ENCODE peak calls at places on chromosomes 7 and 10, in seven cellular contexts. Z is AG04449, A is Kasumi-1, P is endothelial cell, W is AML-193, F is uterus, D is fibroblast of the conjunctiva. B is an unnamed sample.

GRCh38 chr10:129074939-129075338 is 392.1 kb upstream of the MGMT start:
- DNase-seq in Z (no peak), A (no peak), P (no peak), W (no peak), F (no peak), D (no peak), B (no peak)

GRCh38 chr7:4683043-4683883 is 1.2 kb downstream of the FOXK1 start:
- DNase-seq in Z (no peak), A (no peak), P (no peak), W (no peak), F (peak; percentile 41), D (no peak), B (no peak)

GRCh38 chr10:43201545-43202131 is 63.4 kb downstream of the CSGALNACT2 start:
- DNase-seq in Z (no peak), A (no peak), P (peak; percentile 2), W (no peak), F (peak; percentile 12), D (no peak), B (no peak)

GRCh38 chr10:92923416-92923815 is 75.1 kb downstream of the EXOC6 start:
- DNase-seq in Z (no peak), A (no peak), P (no peak), W (no peak), F (no peak), D (no peak), B (no peak)

GRCh38 chr7:26346611-26347200 is 55.0 kb downstream of the SNX10 start:
- DNase-seq in Z (no peak), A (no peak), P (no peak), W (no peak), F (peak; percentile 37), D (no peak), B (no peak)

GRCh38 chr7:51009716-51010496 is 227.2 kb upstream of the GRB10 start:
- DNase-seq in Z (no peak), A (no peak), P (no peak), W (no peak), F (no peak), D (no peak), B (no peak)

GRCh38 chr7:158107806-158108205 is 479.8 kb downstream of the PTPRN2 start:
- DNase-seq in Z (no peak), A (no peak), P (no peak), W (no peak), F (no peak), D (no peak), B (no peak)

GRCh38 chr7:72753781-72754180 is 74.2 kb downstream of the TYW1B start:
- DNase-seq in Z (no peak), A (no peak), P (no peak), W (no peak), F (no peak), D (no peak), B (no peak)

GRCh38 chr7:158910254-158911053 is 54.1 kb downstream of the DYNC2I1 start:
- DNase-seq in Z (no peak), A (no peak), P (no peak), W (no peak), F (no peak), D (no peak), B (peak; percentile 77)

GRCh38 chr10:71548494-71548846 is 151.8 kb downstream of the CDH23 start:
- DNase-seq in Z (no peak), A (peak; percentile 91), P (peak; percentile 52), W (peak; percentile 82), F (no peak), D (no peak), B (no peak)

GRCh38 chr7:51621956-51622355 is 305.3 kb upstream of the COBL start:
- DNase-seq in Z (no peak), A (no peak), P (no peak), W (no peak), F (no peak), D (no peak), B (no peak)

GRCh38 chr10:131897297-131897899 is 3.4 kb upstream of the PPP2R2D start:
- DNase-seq in Z (no peak), A (no peak), P (no peak), W (no peak), F (no peak), D (no peak), B (no peak)

GRCh38 chr7:41065663-41066062 is 637.2 kb downstream of the INHBA start:
- DNase-seq in Z (no peak), A (no peak), P (no peak), W (no peak), F (no peak), D (no peak), B (no peak)

GRCh38 chr10:13809447-13809846 is 222.7 kb downstream of the PRPF18 start:
- DNase-seq in Z (no peak), A (no peak), P (no peak), W (no peak), F (no peak), D (no peak), B (no peak)

GRCh38 chr10:102152545-102152890 is 329 bp downstream of the NOLC1 start:
- DNase-seq in Z (no peak), A (peak; percentile 38), P (no peak), W (no peak), F (no peak), D (no peak), B (no peak)

GRCh38 chr10:7161484-7162283 is 249.2 kb downstream of the SFMBT2 start:
- DNase-seq in Z (no peak), A (no peak), P (no peak), W (no peak), F (peak; percentile 34), D (no peak), B (peak; percentile 45)

GRCh38 chr10:123837771-123838170 is 53.8 kb downstream of the CPXM2 start:
- DNase-seq in Z (no peak), A (no peak), P (no peak), W (no peak), F (no peak), D (no peak), B (no peak)

GRCh38 chr7:105006367-105007139 is 7.5 kb upstream of the KMT2E start:
- DNase-seq in Z (no peak), A (no peak), P (no peak), W (no peak), F (no peak), D (no peak), B (no peak)

GRCh38 chr7:2613926-2614613 is 17.7 kb upstream of the TTYH3 start:
- DNase-seq in Z (no peak), A (no peak), P (no peak), W (no peak), F (peak; percentile 68), D (no peak), B (peak; percentile 39)

GRCh38 chr7:36802459-36802858 is 78.2 kb upstream of the AOAH start:
- DNase-seq in Z (no peak), A (no peak), P (no peak), W (no peak), F (no peak), D (no peak), B (no peak)

GRCh38 chr7:38186593-38187314 is 8.7 kb downstream of the STARD3NL start:
- DNase-seq in Z (no peak), A (no peak), P (no peak), W (no peak), F (no peak), D (no peak), B (no peak)

GRCh38 chr10:28020993-28021982 is 22.4 kb upstream of the ODAD2 start:
- DNase-seq in Z (no peak), A (no peak), P (no peak), W (no peak), F (peak; percentile 20), D (no peak), B (no peak)

GRCh38 chr7:8213381-8213780 is 48.6 kb downstream of the ICA1 start:
- DNase-seq in Z (no peak), A (no peak), P (no peak), W (no peak), F (no peak), D (no peak), B (no peak)

GRCh38 chr10:6269953-6270867 is 67.5 kb downstream of the PFKFB3 start:
- DNase-seq in Z (no peak), A (peak; percentile 59), P (no peak), W (peak; percentile 79), F (no peak), D (no peak), B (no peak)

GRCh38 chr10:93440591-93441012 is 41.5 kb downstream of the MYOF start:
- DNase-seq in Z (no peak), A (no peak), P (no peak), W (no peak), F (no peak), D (peak; percentile 77), B (no peak)

GRCh38 chr10:14386202-14386593 is 55.5 kb upstream of the FRMD4A start:
- DNase-seq in Z (peak; percentile 65), A (no peak), P (no peak), W (no peak), F (no peak), D (no peak), B (no peak)

GRCh38 chr10:47214520-47214919 is 85.5 kb upstream of the GDF10 start:
- DNase-seq in Z (no peak), A (no peak), P (no peak), W (no peak), F (no peak), D (no peak), B (no peak)

GRCh38 chr10:31707578-31708411 is 220.8 kb downstream of the ARHGAP12 start:
- DNase-seq in Z (peak; percentile 23), A (peak; percentile 96), P (peak; percentile 78), W (peak; percentile 88), F (peak; percentile 78), D (peak; percentile 8), B (peak; percentile 52)